ENCODE peak calls at places on chromosomes 5 and 9, in seven cellular contexts. One of them, this sample, is unnamed. For H3K9me3, the result is how much of the 10 kb centered on the place peaks cover.

GRCh38 chr5:53032188-53032587 is 43.0 kb downstream of the ITGA2 start:
- DNase-seq in ascending aorta: no peak
- DNase-seq in heart left ventricle: no peak
- DNase-seq in left ventricle myocardium inferior: no peak
- DNase-seq in suprapubic skin: no peak
- DNase-seq in CD8-positive, alpha-beta T cell: no peak
- DNase-seq in psoas muscle: no peak
- DNase-seq in this sample: no peak

GRCh38 chr9:70079364-70080103 is 35.9 kb downstream of the MAMDC2 start:
- DNase-seq in left ventricle myocardium inferior: no peak
- DNase-seq in heart left ventricle: no peak
- DNase-seq in psoas muscle: no peak
- DNase-seq in ascending aorta: no peak
- DNase-seq in CD8-positive, alpha-beta T cell: no peak
- DNase-seq in suprapubic skin: no peak
- DNase-seq in this sample: no peak

GRCh38 chr5:136012041-136012804 is 16.6 kb upstream of the TGFBI start:
- DNase-seq in ascending aorta: no peak
- DNase-seq in psoas muscle: no peak
- DNase-seq in CD8-positive, alpha-beta T cell: no peak
- DNase-seq in heart left ventricle: no peak
- DNase-seq in left ventricle myocardium inferior: no peak
- DNase-seq in suprapubic skin: no peak
- DNase-seq in this sample: no peak

GRCh38 chr9:14524881-14525515 is 168.2 kb downstream of the ZDHHC21 start:
- DNase-seq in psoas muscle: no peak
- DNase-seq in CD8-positive, alpha-beta T cell: no peak
- DNase-seq in heart left ventricle: no peak
- DNase-seq in ascending aorta: no peak
- DNase-seq in left ventricle myocardium inferior: no peak
- DNase-seq in suprapubic skin: no peak
- DNase-seq in this sample: no peak

GRCh38 chr5:33793836-33794549 is 97.8 kb downstream of the ADAMTS12 start:
- DNase-seq in suprapubic skin: no peak
- DNase-seq in CD8-positive, alpha-beta T cell: no peak
- DNase-seq in heart left ventricle: no peak
- DNase-seq in ascending aorta: no peak
- DNase-seq in left ventricle myocardium inferior: no peak
- DNase-seq in psoas muscle: no peak
- DNase-seq in this sample: no peak

GRCh38 chr9:107044872-107045271 is 181.9 kb downstream of the ZNF462 start:
- DNase-seq in suprapubic skin: no peak
- DNase-seq in ascending aorta: no peak
- DNase-seq in heart left ventricle: no peak
- DNase-seq in psoas muscle: no peak
- DNase-seq in CD8-positive, alpha-beta T cell: no peak
- DNase-seq in left ventricle myocardium inferior: no peak
- DNase-seq in this sample: no peak

GRCh38 chr9:112912636-112913035 is 22.0 kb upstream of the SLC46A2 start:
- DNase-seq in suprapubic skin: no peak
- DNase-seq in left ventricle myocardium inferior: no peak
- DNase-seq in heart left ventricle: no peak
- DNase-seq in ascending aorta: no peak
- DNase-seq in CD8-positive, alpha-beta T cell: no peak
- DNase-seq in psoas muscle: no peak
- DNase-seq in this sample: no peak

GRCh38 chr5:79191457-79191856 is 44.5 kb upstream of the JMY start:
- DNase-seq in ascending aorta: no peak
- DNase-seq in psoas muscle: no peak
- DNase-seq in left ventricle myocardium inferior: no peak
- DNase-seq in suprapubic skin: no peak
- DNase-seq in heart left ventricle: no peak
- DNase-seq in CD8-positive, alpha-beta T cell: no peak
- DNase-seq in this sample: no peak

GRCh38 chr5:79143684-79144379 is 32.2 kb downstream of the BHMT start:
- DNase-seq in heart left ventricle: no peak
- DNase-seq in suprapubic skin: no peak
- DNase-seq in CD8-positive, alpha-beta T cell: no peak
- DNase-seq in psoas muscle: no peak
- DNase-seq in left ventricle myocardium inferior: no peak
- DNase-seq in ascending aorta: no peak
- DNase-seq in this sample: no peak

GRCh38 chr5:96280946-96281393 is 152.1 kb downstream of the PCSK1 start:
- DNase-seq in CD8-positive, alpha-beta T cell: no peak
- DNase-seq in ascending aorta: no peak
- DNase-seq in left ventricle myocardium inferior: no peak
- DNase-seq in psoas muscle: no peak
- DNase-seq in suprapubic skin: no peak
- DNase-seq in heart left ventricle: no peak
- DNase-seq in this sample: no peak

GRCh38 chr9:135225619-135226228 is 138.3 kb downstream of the OLFM1 start:
- DNase-seq in left ventricle myocardium inferior: no peak
- DNase-seq in ascending aorta: no peak
- DNase-seq in CD8-positive, alpha-beta T cell: no peak
- DNase-seq in psoas muscle: no peak
- DNase-seq in heart left ventricle: no peak
- DNase-seq in suprapubic skin: peak
- DNase-seq in this sample: no peak

GRCh38 chr5:41961736-41962135 is 36.7 kb downstream of the FBXO4 start:
- DNase-seq in heart left ventricle: no peak
- DNase-seq in suprapubic skin: no peak
- DNase-seq in ascending aorta: no peak
- DNase-seq in psoas muscle: no peak
- DNase-seq in left ventricle myocardium inferior: no peak
- DNase-seq in CD8-positive, alpha-beta T cell: no peak
- DNase-seq in this sample: no peak

GRCh38 chr9:92138157-92138959 is 23.1 kb upstream of the SPTLC1 start:
- DNase-seq in heart left ventricle: peak
- DNase-seq in suprapubic skin: no peak
- DNase-seq in ascending aorta: no peak
- DNase-seq in left ventricle myocardium inferior: peak
- DNase-seq in psoas muscle: peak
- DNase-seq in CD8-positive, alpha-beta T cell: peak
- DNase-seq in this sample: peak

DNA sequence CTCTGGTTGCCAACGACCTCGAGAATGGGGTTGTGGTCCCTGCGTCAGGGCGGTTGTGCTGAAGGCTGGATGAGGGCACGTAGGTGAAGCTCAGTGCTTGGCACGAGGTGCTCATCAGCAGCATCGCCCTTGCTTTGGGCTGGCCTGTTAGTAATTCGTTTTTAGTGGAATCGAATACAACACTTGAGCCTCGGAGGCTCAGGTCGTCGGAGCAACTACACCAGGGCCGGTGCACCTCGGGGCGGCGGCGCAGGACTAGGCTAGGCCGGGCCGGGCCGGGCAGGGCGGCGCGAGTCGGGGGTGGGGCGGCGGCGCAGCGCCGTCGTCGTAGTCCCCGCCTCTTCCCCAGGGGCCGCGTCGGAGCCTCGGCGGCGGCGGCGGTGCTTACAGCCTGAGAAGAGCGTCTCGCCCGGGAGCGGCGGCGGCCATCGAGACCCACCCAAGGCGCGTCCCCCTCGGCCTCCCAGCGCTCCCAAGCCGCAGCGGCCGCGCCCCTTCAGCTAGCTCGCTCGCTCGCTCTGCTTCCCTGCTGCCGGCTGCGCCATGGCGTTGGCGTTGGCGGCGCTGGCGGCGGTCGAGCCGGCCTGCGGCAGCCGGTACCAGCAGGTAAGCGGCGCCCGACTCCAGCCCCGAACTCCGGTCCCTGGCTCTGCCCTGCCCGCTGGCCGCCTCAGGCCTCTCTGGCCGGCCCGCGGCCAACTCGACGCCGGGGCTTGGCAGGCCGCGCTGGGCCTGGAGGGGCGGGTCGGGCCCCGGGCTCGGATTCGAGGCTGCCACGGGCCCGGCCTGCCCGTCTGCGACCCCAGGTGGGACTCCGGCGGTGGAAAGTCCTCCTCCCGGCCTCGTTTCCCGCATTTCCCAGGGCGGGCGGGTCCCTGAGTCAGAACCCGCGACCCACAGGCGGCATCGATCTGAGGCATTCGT is at the start of gene NDFIP1:
- DNase-seq in left ventricle myocardium inferior: peak
- DNase-seq in psoas muscle: peak
- DNase-seq in CD8-positive, alpha-beta T cell: peak
- DNase-seq in suprapubic skin: peak
- DNase-seq in ascending aorta: peak
- DNase-seq in heart left ventricle: peak
- DNase-seq in this sample: peak
- TF ChIP-seq CTCF in left ventricle myocardium inferior: no peak
- TF ChIP-seq CTCF in psoas muscle: no peak
- TF ChIP-seq CTCF in CD8-positive, alpha-beta T cell: no peak
- TF ChIP-seq CTCF in suprapubic skin: no peak
- TF ChIP-seq CTCF in ascending aorta: no peak
- TF ChIP-seq CTCF in heart left ventricle: no peak
- TF ChIP-seq CTCF in this sample: no peak

GRCh38 chr5:93990504-93991085 is 249.2 kb upstream of the POU5F2 start:
- DNase-seq in CD8-positive, alpha-beta T cell: no peak
- DNase-seq in heart left ventricle: no peak
- DNase-seq in left ventricle myocardium inferior: no peak
- DNase-seq in psoas muscle: no peak
- DNase-seq in ascending aorta: no peak
- DNase-seq in suprapubic skin: no peak
- DNase-seq in this sample: no peak
- H3K9me3 ChIP-seq in CD8-positive, alpha-beta T cell: under half
- H3K9me3 ChIP-seq in heart left ventricle: under half
- H3K9me3 ChIP-seq in left ventricle myocardium inferior: under half
- H3K9me3 ChIP-seq in psoas muscle: under half
- H3K9me3 ChIP-seq in ascending aorta: under half
- H3K9me3 ChIP-seq in suprapubic skin: under half
- H3K9me3 ChIP-seq in this sample: under half

DNA sequence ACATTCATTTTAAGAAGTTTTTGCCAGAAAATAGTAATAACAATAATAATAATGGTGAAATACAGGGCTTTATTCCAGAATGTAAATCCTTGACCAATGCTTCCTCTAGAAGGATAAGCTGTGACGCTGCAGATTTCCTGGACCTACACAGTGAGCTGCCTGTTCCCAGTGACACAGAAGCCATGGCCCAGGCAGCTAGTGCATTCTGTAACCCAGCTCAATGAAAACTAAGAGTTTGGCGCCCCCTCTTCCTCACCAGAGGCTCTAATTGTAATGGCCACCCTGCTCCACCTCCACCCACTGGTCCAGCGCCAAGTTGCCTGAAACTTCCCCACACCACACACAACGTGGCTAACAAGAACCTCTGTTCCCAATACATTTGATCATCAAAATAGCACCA is 248.2 kb downstream of the CETN3 start:
- DNase-seq in suprapubic skin: no peak
- DNase-seq in heart left ventricle: peak
- DNase-seq in ascending aorta: peak
- DNase-seq in psoas muscle: no peak
- DNase-seq in CD8-positive, alpha-beta T cell: no peak
- DNase-seq in left ventricle myocardium inferior: peak
- DNase-seq in this sample: no peak
- TF ChIP-seq CTCF in suprapubic skin: no peak
- TF ChIP-seq CTCF in heart left ventricle: no peak
- TF ChIP-seq CTCF in ascending aorta: no peak
- TF ChIP-seq CTCF in psoas muscle: no peak
- TF ChIP-seq CTCF in CD8-positive, alpha-beta T cell: no peak
- TF ChIP-seq CTCF in left ventricle myocardium inferior: peak
- TF ChIP-seq CTCF in this sample: no peak

GRCh38 chr5:39605966-39606591 is 181.3 kb upstream of the DAB2 start:
- DNase-seq in heart left ventricle: no peak
- DNase-seq in CD8-positive, alpha-beta T cell: no peak
- DNase-seq in ascending aorta: no peak
- DNase-seq in suprapubic skin: no peak
- DNase-seq in psoas muscle: no peak
- DNase-seq in left ventricle myocardium inferior: no peak
- DNase-seq in this sample: no peak
- H3K9me3 ChIP-seq in heart left ventricle: under half
- H3K9me3 ChIP-seq in CD8-positive, alpha-beta T cell: under half
- H3K9me3 ChIP-seq in ascending aorta: under half
- H3K9me3 ChIP-seq in suprapubic skin: under half
- H3K9me3 ChIP-seq in psoas muscle: under half
- H3K9me3 ChIP-seq in left ventricle myocardium inferior: under half
- H3K9me3 ChIP-seq in this sample: under half

DNA sequence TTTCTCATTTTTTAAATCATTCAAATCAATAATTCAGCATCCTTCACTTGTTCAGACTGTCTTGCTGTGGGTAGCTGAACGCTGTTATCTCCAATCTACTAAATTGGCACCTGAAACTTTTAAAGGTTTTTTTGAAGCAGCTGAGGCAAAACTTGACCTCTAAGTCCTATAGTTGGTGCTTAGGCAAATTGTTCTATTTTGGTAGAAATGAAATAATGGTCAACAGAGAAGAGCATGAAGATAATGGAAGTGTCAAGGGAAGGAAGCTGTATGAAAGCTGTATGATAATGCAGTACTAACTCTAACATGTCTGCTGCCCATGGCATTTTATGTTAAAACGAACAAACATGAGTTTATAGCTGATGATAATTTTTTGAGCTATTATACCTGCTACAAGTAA is 138.0 kb downstream of the GDNF start:
- DNase-seq in left ventricle myocardium inferior: no peak
- DNase-seq in CD8-positive, alpha-beta T cell: no peak
- DNase-seq in psoas muscle: no peak
- DNase-seq in ascending aorta: no peak
- DNase-seq in suprapubic skin: no peak
- DNase-seq in heart left ventricle: no peak
- DNase-seq in this sample: no peak
- TF ChIP-seq CTCF in left ventricle myocardium inferior: no peak
- TF ChIP-seq CTCF in CD8-positive, alpha-beta T cell: no peak
- TF ChIP-seq CTCF in psoas muscle: no peak
- TF ChIP-seq CTCF in ascending aorta: no peak
- TF ChIP-seq CTCF in suprapubic skin: no peak
- TF ChIP-seq CTCF in heart left ventricle: no peak
- TF ChIP-seq CTCF in this sample: no peak

GRCh38 chr5:178772351-178772750 is 41.9 kb upstream of the ZNF354A start:
- DNase-seq in heart left ventricle: no peak
- DNase-seq in CD8-positive, alpha-beta T cell: no peak
- DNase-seq in left ventricle myocardium inferior: no peak
- DNase-seq in suprapubic skin: no peak
- DNase-seq in ascending aorta: no peak
- DNase-seq in psoas muscle: no peak
- DNase-seq in this sample: no peak
- H3K9me3 ChIP-seq in heart left ventricle: under half
- H3K9me3 ChIP-seq in CD8-positive, alpha-beta T cell: under half
- H3K9me3 ChIP-seq in left ventricle myocardium inferior: under half
- H3K9me3 ChIP-seq in suprapubic skin: under half
- H3K9me3 ChIP-seq in ascending aorta: under half
- H3K9me3 ChIP-seq in psoas muscle: under half
- H3K9me3 ChIP-seq in this sample: under half

This sample was measured in CD4-positive, alpha-beta T cell.